ENCODE peak calls at places on chromosomes 11 and 22, in eight cellular contexts. One of them, this sample, is unnamed.

GRCh38 chr11:13721760-13722159 is 53.3 kb downstream of the FAR1 start:
- ATAC-seq in activated B cell treated with CpG ODN at 0.5 μM for 24 hours: no peak
- ATAC-seq in activated CD8-positive, alpha-beta T cell treated with anti-CD3 and anti-CD28 coated beads, Interleukin-2, amount 10 ng/mL, durations not matched to agents 7 days and 5 days: no peak
- ATAC-seq in left lung: no peak
- ATAC-seq in psoas muscle: no peak
- ATAC-seq in effector memory CD8-positive, alpha-beta T cell: no peak
- ATAC-seq in lower lobe of right lung: no peak
- ATAC-seq in stimulated activated naive CD8-positive, alpha-beta T cell treated with anti-CD3 and anti-CD28 coated beads, Interleukin-15, Interleukin-2, amounts not matched to agents 100 U/mL and 50 U/mL, for 24 hours: no peak
- ATAC-seq in this sample: no peak

GRCh38 chr22:28151241-28151640 is 232.2 kb upstream of the PITPNB start:
- ATAC-seq in activated B cell treated with CpG ODN at 0.5 μM for 24 hours: no peak
- ATAC-seq in activated CD8-positive, alpha-beta T cell treated with anti-CD3 and anti-CD28 coated beads, Interleukin-2, amount 10 ng/mL, durations not matched to agents 7 days and 5 days: no peak
- ATAC-seq in left lung: no peak
- ATAC-seq in psoas muscle: no peak
- ATAC-seq in effector memory CD8-positive, alpha-beta T cell: no peak
- ATAC-seq in lower lobe of right lung: no peak
- ATAC-seq in stimulated activated naive CD8-positive, alpha-beta T cell treated with anti-CD3 and anti-CD28 coated beads, Interleukin-15, Interleukin-2, amounts not matched to agents 100 U/mL and 50 U/mL, for 24 hours: no peak
- ATAC-seq in this sample: no peak

GRCh38 chr22:38788016-38788415 is 5.9 kb downstream of the DNAL4 start:
- ATAC-seq in activated B cell treated with CpG ODN at 0.5 μM for 24 hours: no peak
- ATAC-seq in activated CD8-positive, alpha-beta T cell treated with anti-CD3 and anti-CD28 coated beads, Interleukin-2, amount 10 ng/mL, durations not matched to agents 7 days and 5 days: no peak
- ATAC-seq in left lung: no peak
- ATAC-seq in psoas muscle: no peak
- ATAC-seq in effector memory CD8-positive, alpha-beta T cell: no peak
- ATAC-seq in lower lobe of right lung: no peak
- ATAC-seq in stimulated activated naive CD8-positive, alpha-beta T cell treated with anti-CD3 and anti-CD28 coated beads, Interleukin-15, Interleukin-2, amounts not matched to agents 100 U/mL and 50 U/mL, for 24 hours: no peak
- ATAC-seq in this sample: no peak

GRCh38 chr22:24407884-24408283 is 19.5 kb upstream of the ADORA2A start:
- ATAC-seq in activated B cell treated with CpG ODN at 0.5 μM for 24 hours: no peak
- ATAC-seq in activated CD8-positive, alpha-beta T cell treated with anti-CD3 and anti-CD28 coated beads, Interleukin-2, amount 10 ng/mL, durations not matched to agents 7 days and 5 days: no peak
- ATAC-seq in left lung: no peak
- ATAC-seq in psoas muscle: no peak
- ATAC-seq in effector memory CD8-positive, alpha-beta T cell: no peak
- ATAC-seq in lower lobe of right lung: no peak
- ATAC-seq in stimulated activated naive CD8-positive, alpha-beta T cell treated with anti-CD3 and anti-CD28 coated beads, Interleukin-15, Interleukin-2, amounts not matched to agents 100 U/mL and 50 U/mL, for 24 hours: no peak
- ATAC-seq in this sample: no peak

GRCh38 chr11:77560605-77561004 is 29.1 kb upstream of the AQP11 start:
- ATAC-seq in activated B cell treated with CpG ODN at 0.5 μM for 24 hours: no peak
- ATAC-seq in activated CD8-positive, alpha-beta T cell treated with anti-CD3 and anti-CD28 coated beads, Interleukin-2, amount 10 ng/mL, durations not matched to agents 7 days and 5 days: no peak
- ATAC-seq in left lung: no peak
- ATAC-seq in psoas muscle: no peak
- ATAC-seq in effector memory CD8-positive, alpha-beta T cell: no peak
- ATAC-seq in lower lobe of right lung: no peak
- ATAC-seq in stimulated activated naive CD8-positive, alpha-beta T cell treated with anti-CD3 and anti-CD28 coated beads, Interleukin-15, Interleukin-2, amounts not matched to agents 100 U/mL and 50 U/mL, for 24 hours: no peak
- ATAC-seq in this sample: no peak

GRCh38 chr11:114448749-114449484 is 9.7 kb downstream of the REXO2 start:
- ATAC-seq in activated B cell treated with CpG ODN at 0.5 μM for 24 hours: no peak
- ATAC-seq in activated CD8-positive, alpha-beta T cell treated with anti-CD3 and anti-CD28 coated beads, Interleukin-2, amount 10 ng/mL, durations not matched to agents 7 days and 5 days: no peak
- ATAC-seq in left lung: no peak
- ATAC-seq in psoas muscle: no peak
- ATAC-seq in effector memory CD8-positive, alpha-beta T cell: no peak
- ATAC-seq in lower lobe of right lung: no peak
- ATAC-seq in stimulated activated naive CD8-positive, alpha-beta T cell treated with anti-CD3 and anti-CD28 coated beads, Interleukin-15, Interleukin-2, amounts not matched to agents 100 U/mL and 50 U/mL, for 24 hours: no peak
- ATAC-seq in this sample: no peak

GRCh38 chr11:124307093-124307492 is 6.7 kb downstream of the OR8D1 start:
- ATAC-seq in activated B cell treated with CpG ODN at 0.5 μM for 24 hours: no peak
- ATAC-seq in activated CD8-positive, alpha-beta T cell treated with anti-CD3 and anti-CD28 coated beads, Interleukin-2, amount 10 ng/mL, durations not matched to agents 7 days and 5 days: no peak
- ATAC-seq in left lung: no peak
- ATAC-seq in psoas muscle: no peak
- ATAC-seq in effector memory CD8-positive, alpha-beta T cell: no peak
- ATAC-seq in lower lobe of right lung: no peak
- ATAC-seq in stimulated activated naive CD8-positive, alpha-beta T cell treated with anti-CD3 and anti-CD28 coated beads, Interleukin-15, Interleukin-2, amounts not matched to agents 100 U/mL and 50 U/mL, for 24 hours: no peak
- ATAC-seq in this sample: no peak

GRCh38 chr11:44585421-44585820 is 20.0 kb downstream of the CD82 start:
- ATAC-seq in activated B cell treated with CpG ODN at 0.5 μM for 24 hours: no peak
- ATAC-seq in activated CD8-positive, alpha-beta T cell treated with anti-CD3 and anti-CD28 coated beads, Interleukin-2, amount 10 ng/mL, durations not matched to agents 7 days and 5 days: no peak
- ATAC-seq in left lung: no peak
- ATAC-seq in psoas muscle: peak
- ATAC-seq in effector memory CD8-positive, alpha-beta T cell: no peak
- ATAC-seq in lower lobe of right lung: no peak
- ATAC-seq in stimulated activated naive CD8-positive, alpha-beta T cell treated with anti-CD3 and anti-CD28 coated beads, Interleukin-15, Interleukin-2, amounts not matched to agents 100 U/mL and 50 U/mL, for 24 hours: no peak
- ATAC-seq in this sample: no peak

GRCh38 chr11:34988294-34989255 is 72.2 kb downstream of the PDHX start:
- ATAC-seq in activated B cell treated with CpG ODN at 0.5 μM for 24 hours: no peak
- ATAC-seq in activated CD8-positive, alpha-beta T cell treated with anti-CD3 and anti-CD28 coated beads, Interleukin-2, amount 10 ng/mL, durations not matched to agents 7 days and 5 days: no peak
- ATAC-seq in left lung: peak
- ATAC-seq in psoas muscle: no peak
- ATAC-seq in effector memory CD8-positive, alpha-beta T cell: no peak
- ATAC-seq in lower lobe of right lung: no peak
- ATAC-seq in stimulated activated naive CD8-positive, alpha-beta T cell treated with anti-CD3 and anti-CD28 coated beads, Interleukin-15, Interleukin-2, amounts not matched to agents 100 U/mL and 50 U/mL, for 24 hours: no peak
- ATAC-seq in this sample: peak

GRCh38 chr11:111714522-111714921 is 51.7 kb downstream of the PPP2R1B start:
- ATAC-seq in activated B cell treated with CpG ODN at 0.5 μM for 24 hours: peak
- ATAC-seq in activated CD8-positive, alpha-beta T cell treated with anti-CD3 and anti-CD28 coated beads, Interleukin-2, amount 10 ng/mL, durations not matched to agents 7 days and 5 days: no peak
- ATAC-seq in left lung: no peak
- ATAC-seq in psoas muscle: no peak
- ATAC-seq in effector memory CD8-positive, alpha-beta T cell: no peak
- ATAC-seq in lower lobe of right lung: no peak
- ATAC-seq in stimulated activated naive CD8-positive, alpha-beta T cell treated with anti-CD3 and anti-CD28 coated beads, Interleukin-15, Interleukin-2, amounts not matched to agents 100 U/mL and 50 U/mL, for 24 hours: no peak
- ATAC-seq in this sample: no peak

GRCh38 chr11:111540114-111540920 is at the start of gene LAYN:
- ATAC-seq in activated B cell treated with CpG ODN at 0.5 μM for 24 hours: peak
- ATAC-seq in activated CD8-positive, alpha-beta T cell treated with anti-CD3 and anti-CD28 coated beads, Interleukin-2, amount 10 ng/mL, durations not matched to agents 7 days and 5 days: peak
- ATAC-seq in left lung: peak
- ATAC-seq in psoas muscle: peak
- ATAC-seq in effector memory CD8-positive, alpha-beta T cell: peak
- ATAC-seq in lower lobe of right lung: peak
- ATAC-seq in stimulated activated naive CD8-positive, alpha-beta T cell treated with anti-CD3 and anti-CD28 coated beads, Interleukin-15, Interleukin-2, amounts not matched to agents 100 U/mL and 50 U/mL, for 24 hours: peak
- ATAC-seq in this sample: peak

GRCh38 chr11:61777234-61778090 is 14.9 kb downstream of the TMEM258 start:
- ATAC-seq in activated B cell treated with CpG ODN at 0.5 μM for 24 hours: peak
- ATAC-seq in activated CD8-positive, alpha-beta T cell treated with anti-CD3 and anti-CD28 coated beads, Interleukin-2, amount 10 ng/mL, durations not matched to agents 7 days and 5 days: peak
- ATAC-seq in left lung: peak
- ATAC-seq in psoas muscle: peak
- ATAC-seq in effector memory CD8-positive, alpha-beta T cell: peak
- ATAC-seq in lower lobe of right lung: peak
- ATAC-seq in stimulated activated naive CD8-positive, alpha-beta T cell treated with anti-CD3 and anti-CD28 coated beads, Interleukin-15, Interleukin-2, amounts not matched to agents 100 U/mL and 50 U/mL, for 24 hours: no peak
- ATAC-seq in this sample: peak

GRCh38 chr11:91756829-91757480 is 467.7 kb upstream of the FAT3 start:
- ATAC-seq in activated B cell treated with CpG ODN at 0.5 μM for 24 hours: no peak
- ATAC-seq in activated CD8-positive, alpha-beta T cell treated with anti-CD3 and anti-CD28 coated beads, Interleukin-2, amount 10 ng/mL, durations not matched to agents 7 days and 5 days: no peak
- ATAC-seq in left lung: no peak
- ATAC-seq in psoas muscle: no peak
- ATAC-seq in effector memory CD8-positive, alpha-beta T cell: no peak
- ATAC-seq in lower lobe of right lung: no peak
- ATAC-seq in stimulated activated naive CD8-positive, alpha-beta T cell treated with anti-CD3 and anti-CD28 coated beads, Interleukin-15, Interleukin-2, amounts not matched to agents 100 U/mL and 50 U/mL, for 24 hours: no peak
- ATAC-seq in this sample: no peak

This sample was measured in esophagus mucosa.